ENCODE peak calls at places on chromosomes 1 and 21, in six cellular contexts. O is fibroblast of lung, Z is cardiac fibroblast, B is tibial nerve, S is transverse colon, T is pancreas. Y is an unnamed sample.

GRCh38 chr1:112507896-112508241 is 896 bp upstream of the WNT2B start:
- DNase-seq in O (no peak), Z (no peak), B (no peak), S (peak; percentile 32), T (no peak), Y (peak; percentile 65)

GRCh38 chr1:240946926-240947325 is 335.0 kb upstream of the GREM2 start:
- DNase-seq in O (peak; percentile 21), Z (peak; percentile 40), B (no peak), S (peak; percentile 40), T (no peak), Y (no peak)

GRCh38 chr1:1959459-1959839 is 40.4 kb upstream of the TMEM52 start:
- DNase-seq in O (no peak), Z (no peak), B (no peak), S (no peak), T (no peak), Y (no peak)

GRCh38 chr1:236067854-236068454 is 3.1 kb upstream of the NID1 start:
- DNase-seq in O (peak; percentile 91), Z (peak; percentile 81), B (no peak), S (no peak), T (no peak), Y (no peak)

GRCh38 chr1:87279966-87280535 is 48.6 kb upstream of the LMO4 start:
- DNase-seq in O (peak; percentile 42), Z (peak; percentile 20), B (no peak), S (no peak), T (no peak), Y (no peak)

GRCh38 chr1:31620631-31621497 is 3.4 kb downstream of the HCRTR1 start:
- DNase-seq in O (no peak), Z (no peak), B (no peak), S (no peak), T (no peak), Y (no peak)

GRCh38 chr1:67556297-67556900 is 126.2 kb upstream of the SERBP1 start:
- DNase-seq in O (no peak), Z (no peak), B (no peak), S (no peak), T (no peak), Y (no peak)

GRCh38 chr1:81186271-81186670 is 614.5 kb upstream of the ADGRL2 start:
- DNase-seq in O (no peak), Z (peak; percentile 17), B (no peak), S (no peak), T (no peak), Y (no peak)

GRCh38 chr1:156291226-156292061 is 4.0 kb downstream of the GLMP start:
- DNase-seq in O (peak; percentile 81), Z (peak; percentile 86), B (peak; percentile 87), S (peak; percentile 92), T (peak; percentile 90), Y (peak; percentile 95)

GRCh38 chr1:56133517-56134472 is 445.6 kb downstream of the PLPP3 start:
- DNase-seq in O (no peak), Z (no peak), B (no peak), S (no peak), T (no peak), Y (no peak)

GRCh38 chr1:5707566-5708178 is 284.6 kb downstream of the NPHP4 start:
- DNase-seq in O (no peak), Z (no peak), B (no peak), S (no peak), T (no peak), Y (no peak)

GRCh38 chr1:192343304-192343703 is 26.5 kb downstream of the RGS21 start:
- DNase-seq in O (no peak), Z (no peak), B (no peak), S (no peak), T (no peak), Y (no peak)

GRCh38 chr1:236073307-236073897 is 8.5 kb upstream of the NID1 start:
- DNase-seq in O (no peak), Z (no peak), B (no peak), S (no peak), T (no peak), Y (no peak)

GRCh38 chr1:61412601-61413000 is 312.3 kb downstream of the TM2D1 start:
- DNase-seq in O (no peak), Z (no peak), B (no peak), S (no peak), T (no peak), Y (no peak)

GRCh38 chr1:167676205-167676915 is 45.4 kb upstream of the MPZL1 start:
- DNase-seq in O (no peak), Z (no peak), B (no peak), S (no peak), T (no peak), Y (no peak)

GRCh38 chr1:2391034-2391384 is 345 bp downstream of the MORN1 start:
- DNase-seq in O (no peak), Z (peak; percentile 31), B (no peak), S (peak; percentile 44), T (no peak), Y (no peak)

GRCh38 chr1:163290025-163290610 is 31.6 kb upstream of the NUF2 start:
- DNase-seq in O (peak; percentile 86), Z (peak; percentile 89), B (no peak), S (no peak), T (no peak), Y (no peak)

GRCh38 chr21:16942703-16943102 is 570.1 kb upstream of the CXADR start:
- DNase-seq in O (peak; percentile 37), Z (peak; percentile 20), B (no peak), S (no peak), T (no peak), Y (no peak)

GRCh38 chr1:11337536-11338350 is 64.7 kb downstream of the UBIAD1 start:
- DNase-seq in O (peak; percentile 12), Z (peak; percentile 38), B (no peak), S (peak; percentile 40), T (no peak), Y (no peak)

GRCh38 chr1:158103860-158104522 is 76.7 kb upstream of the CD1D start:
- DNase-seq in O (no peak), Z (no peak), B (no peak), S (no peak), T (no peak), Y (no peak)

GRCh38 chr1:170665625-170666024 is 1.7 kb downstream of the PRRX1 start:
- DNase-seq in O (no peak), Z (peak; percentile 47), B (no peak), S (no peak), T (no peak), Y (no peak)

GRCh38 chr1:242522304-242522945 is 2.1 kb downstream of the PLD5 start:
- DNase-seq in O (peak; percentile 9), Z (no peak), B (no peak), S (no peak), T (no peak), Y (no peak)

GRCh38 chr1:181148636-181149035 is 60.1 kb downstream of the IER5 start:
- DNase-seq in O (no peak), Z (no peak), B (no peak), S (no peak), T (no peak), Y (peak; percentile 15)

GRCh38 chr1:61588736-61589381 is 136.1 kb downstream of the TM2D1 start:
- DNase-seq in O (peak; percentile 59), Z (peak; percentile 77), B (no peak), S (peak; percentile 64), T (peak; percentile 43), Y (no peak)

GRCh38 chr1:39297534-39297933 is 93.0 kb downstream of the MACF1 start:
- DNase-seq in O (peak; percentile 47), Z (peak; percentile 26), B (no peak), S (no peak), T (no peak), Y (no peak)

GRCh38 chr1:15584489-15585363 is at the start of gene AGMAT:
- DNase-seq in O (peak; percentile 24), Z (peak; percentile 31), B (no peak), S (peak; percentile 65), T (peak; percentile 27), Y (no peak)

GRCh38 chr21:40696246-40696645 is 150.7 kb downstream of the DSCAM start:
- DNase-seq in O (no peak), Z (no peak), B (no peak), S (no peak), T (no peak), Y (no peak)

GRCh38 chr1:25720624-25721023 is 79.4 kb upstream of the SELENON start:
- DNase-seq in O (no peak), Z (no peak), B (no peak), S (no peak), T (no peak), Y (no peak)

GRCh38 chr1:89953072-89953626 is 41.8 kb upstream of the ZNF326 start:
- DNase-seq in O (peak; percentile 77), Z (peak; percentile 66), B (no peak), S (peak; percentile 82), T (no peak), Y (no peak)

GRCh38 chr1:14597343-14598006 is 1.0 kb upstream of the KAZN start:
- DNase-seq in O (no peak), Z (peak; percentile 46), B (no peak), S (no peak), T (no peak), Y (no peak)

GRCh38 chr1:1291611-1292441 is 11.6 kb downstream of the SCNN1D start:
- DNase-seq in O (peak; percentile 59), Z (peak; percentile 73), B (no peak), S (peak; percentile 85), T (peak; percentile 75), Y (no peak)

GRCh38 chr1:201016943-201017827 is 6.3 kb downstream of the KIF21B start:
- DNase-seq in O (no peak), Z (no peak), B (no peak), S (no peak), T (no peak), Y (no peak)
- H3K4me3 ChIP-seq in O (no peak overlapping the region), Z (no peak overlapping the region), B (no peak overlapping the region), S (no peak overlapping the region), T (no peak overlapping the region), Y (no peak overlapping the region)

GRCh38 chr1:245500546-245500945 is 345.8 kb downstream of the KIF26B start:
- DNase-seq in O (peak; percentile 88), Z (peak; percentile 75), B (no peak), S (no peak), T (no peak), Y (no peak)
- TF ChIP-seq CTCF in O (peak; percentile 23), Z (no peak), B (no peak), S (no peak), T (no peak), Y (no peak)

DNA sequence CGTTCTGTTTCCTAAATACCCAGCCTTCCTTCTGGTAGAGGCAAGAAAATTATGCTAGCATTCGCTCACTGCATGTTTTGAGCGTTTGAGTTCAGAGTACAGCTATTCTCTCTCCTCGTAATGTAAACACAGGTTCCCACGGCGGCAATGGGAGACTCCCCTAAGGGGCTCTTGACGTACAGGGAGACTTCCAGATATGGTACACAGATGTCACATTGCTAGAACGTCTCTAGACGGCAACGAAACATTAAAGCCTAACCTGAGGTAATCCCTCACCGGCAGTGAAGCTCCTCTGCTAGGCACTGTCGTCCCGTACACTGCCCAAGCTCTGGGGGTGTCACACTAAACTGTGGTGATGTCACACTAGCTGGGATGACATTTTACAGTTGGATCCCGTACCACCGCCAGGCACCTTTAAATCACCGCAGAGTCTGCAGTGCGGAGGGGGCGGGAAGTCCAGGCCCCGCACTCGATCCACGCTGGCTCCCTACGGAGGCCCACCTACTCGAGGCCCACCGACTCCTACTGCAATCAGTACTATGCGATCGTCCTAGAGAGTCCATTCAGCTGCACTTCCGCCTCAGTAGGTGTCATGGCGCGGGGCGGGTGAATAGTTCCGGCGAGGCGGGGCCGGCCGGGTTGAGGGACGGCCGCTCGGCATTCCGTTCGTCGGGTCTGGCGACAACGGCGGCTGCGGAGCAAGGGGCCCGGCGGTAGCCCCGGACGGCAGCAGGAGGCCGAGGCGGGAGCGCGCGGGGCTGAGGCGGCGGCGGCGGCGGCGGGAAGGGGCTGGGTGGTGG is at the start of gene HIPK1:
- DNase-seq in O (peak; percentile 82), Z (peak; percentile 91), B (peak; percentile 86), S (peak; percentile 95), T (peak; percentile 96), Y (peak; percentile 95)
- H3K4me3 ChIP-seq in O (peak within 1 kb of the TSS; percentile 98), Z (peak within 1 kb of the TSS; percentile 89), B (peak within 1 kb of the TSS; percentile 90), S (peak within 1 kb of the TSS; percentile 86), T (peak within 1 kb of the TSS; percentile 83), Y (peak within 1 kb of the TSS; percentile 96)

GRCh38 chr1:205750683-205751651 is 985 bp upstream of the NUCKS1 start:
- DNase-seq in O (no peak), Z (peak; percentile 30), B (no peak), S (no peak), T (no peak), Y (no peak)
- TF ChIP-seq CTCF in O (no peak), Z (no peak), B (no peak), S (no peak), T (no peak), Y (no peak)